ENCODE peak calls at places on chromosomes 13 and 19, in seven cellular contexts. M is AG08395, U is MM.1S, K is PC-9, Q is transverse colon, G is kidney epithelial cell, L is EH. N is an unnamed sample.

GRCh38 chr13:30791354-30791921 is 56.1 kb downstream of the ALOX5AP start:
- DNase-seq in M (peak), U (no peak), K (no peak), Q (no peak), G (no peak), L (peak), N (peak)

GRCh38 chr19:2081873-2082810 is 14.0 kb downstream of the MOB3A start:
- DNase-seq in M (no peak), U (no peak), K (no peak), Q (peak), G (no peak), L (no peak), N (no peak)

GRCh38 chr13:73938375-73939070 is 195.7 kb downstream of the KLF12 start:
- DNase-seq in M (peak), U (no peak), K (peak), Q (no peak), G (peak), L (peak), N (peak)

GRCh38 chr13:48908381-48909087 is 67.2 kb upstream of the FNDC3A start:
- DNase-seq in M (peak), U (no peak), K (no peak), Q (no peak), G (no peak), L (peak), N (peak)

GRCh38 chr13:51223284-51224270 is 1.4 kb downstream of the FAM124A start:
- DNase-seq in M (no peak), U (no peak), K (no peak), Q (no peak), G (no peak), L (no peak), N (no peak)

GRCh38 chr13:23510979-23511735 is 59.1 kb upstream of the TNFRSF19 start:
- DNase-seq in M (peak), U (no peak), K (no peak), Q (no peak), G (no peak), L (peak), N (peak)

GRCh38 chr13:22198001-22198400 is 527.1 kb downstream of the FGF9 start:
- DNase-seq in M (no peak), U (no peak), K (no peak), Q (peak), G (no peak), L (no peak), N (no peak)

GRCh38 chr13:28622286-28622685 is 36.6 kb upstream of the POMP start:
- DNase-seq in M (no peak), U (no peak), K (no peak), Q (peak), G (no peak), L (no peak), N (no peak)

GRCh38 chr13:51728275-51728673 is 75.7 kb downstream of the DHRS12 start:
- DNase-seq in M (no peak), U (no peak), K (no peak), Q (no peak), G (no peak), L (no peak), N (no peak)

GRCh38 chr13:77507931-77508776 is 27.4 kb upstream of the SCEL start:
- DNase-seq in M (peak), U (no peak), K (peak), Q (no peak), G (peak), L (peak), N (peak)

GRCh38 chr13:29901714-29902631 is 51.6 kb upstream of the UBL3 start:
- DNase-seq in M (peak), U (peak), K (peak), Q (peak), G (peak), L (peak), N (peak)

GRCh38 chr19:4052114-4052992 is 14.3 kb downstream of the ZBTB7A start:
- DNase-seq in M (peak), U (no peak), K (peak), Q (peak), G (no peak), L (peak), N (peak)

GRCh38 chr13:47933688-47934011 is 67.4 kb downstream of the SUCLA2 start:
- DNase-seq in M (no peak), U (no peak), K (no peak), Q (no peak), G (no peak), L (no peak), N (peak)

GRCh38 chr13:22040810-22041364 is 370.0 kb downstream of the FGF9 start:
- DNase-seq in M (no peak), U (no peak), K (no peak), Q (no peak), G (no peak), L (no peak), N (no peak)

GRCh38 chr13:30796132-30796832 is 60.9 kb downstream of the ALOX5AP start:
- DNase-seq in M (peak), U (no peak), K (peak), Q (no peak), G (peak), L (peak), N (peak)

GRCh38 chr19:17333611-17334413 is 843 bp downstream of the ANO8 start:
- DNase-seq in M (peak), U (peak), K (peak), Q (peak), G (peak), L (peak), N (peak)

GRCh38 chr19:2221918-2222317 is 14.2 kb downstream of the PLEKHJ1 start:
- DNase-seq in M (no peak), U (no peak), K (no peak), Q (no peak), G (no peak), L (no peak), N (no peak)

GRCh38 chr13:39016789-39017188 is 21.1 kb downstream of the PROSER1 start:
- DNase-seq in M (peak), U (peak), K (no peak), Q (peak), G (no peak), L (no peak), N (peak)

GRCh38 chr13:26228080-26228479 is 6.0 kb upstream of the RNF6 start:
- DNase-seq in M (no peak), U (no peak), K (no peak), Q (no peak), G (no peak), L (no peak), N (no peak)

GRCh38 chr13:101111894-101112293 is 304.4 kb downstream of the NALCN start:
- DNase-seq in M (no peak), U (no peak), K (no peak), Q (no peak), G (no peak), L (no peak), N (peak)

GRCh38 chr13:28820099-28821051 is at the start of gene MTUS2:
- DNase-seq in M (no peak), U (no peak), K (no peak), Q (no peak), G (no peak), L (no peak), N (no peak)

GRCh38 chr13:76667551-76667950 is 218.7 kb downstream of the KCTD12 start:
- DNase-seq in M (peak), U (peak), K (no peak), Q (no peak), G (no peak), L (peak), N (peak)

GRCh38 chr19:37905936-37906867 is at the start of gene WDR87:
- DNase-seq in M (no peak), U (peak), K (peak), Q (peak), G (no peak), L (peak), N (no peak)

GRCh38 chr13:65943711-65944110 is 1286.4 kb downstream of the PCDH9 start:
- DNase-seq in M (no peak), U (no peak), K (no peak), Q (no peak), G (no peak), L (peak), N (no peak)

GRCh38 chr19:56504581-56504980 is 3.1 kb upstream of the ZNF471 start:
- DNase-seq in M (no peak), U (no peak), K (no peak), Q (no peak), G (no peak), L (peak), N (peak)

GRCh38 chr13:76635232-76636021 is 250.8 kb downstream of the KCTD12 start:
- DNase-seq in M (no peak), U (no peak), K (no peak), Q (no peak), G (no peak), L (no peak), N (no peak)

GRCh38 chr19:12840091-12841079 is 2.1 kb downstream of the MAST1 start:
- DNase-seq in M (peak), U (peak), K (peak), Q (peak), G (no peak), L (peak), N (peak)

GRCh38 chr13:114129649-114130062 is 2.8 kb downstream of the RASA3 start:
- DNase-seq in M (no peak), U (no peak), K (no peak), Q (no peak), G (no peak), L (no peak), N (no peak)

GRCh38 chr13:114099191-114099590 is 33.2 kb downstream of the RASA3 start:
- DNase-seq in M (peak), U (peak), K (peak), Q (peak), G (peak), L (peak), N (peak)

GRCh38 chr19:4803736-4804695 is 12.5 kb downstream of the FEM1A start:
- DNase-seq in M (peak), U (peak), K (peak), Q (peak), G (no peak), L (peak), N (peak)

GRCh38 chr13:59320021-59320420 is 843.7 kb downstream of the DIAPH3 start:
- DNase-seq in M (no peak), U (no peak), K (no peak), Q (no peak), G (no peak), L (no peak), N (no peak)

GRCh38 chr13:95301947-95302386 is 716 bp upstream of the ABCC4 start:
- DNase-seq in M (peak), U (peak), K (no peak), Q (no peak), G (no peak), L (no peak), N (no peak)

GRCh38 chr13:40794414-40795368 is 5.3 kb downstream of the SLC25A15 start:
- DNase-seq in M (no peak), U (no peak), K (no peak), Q (no peak), G (no peak), L (no peak), N (no peak)

GRCh38 chr13:105471683-105472082 is 1063.8 kb downstream of the EFNB2 start:
- DNase-seq in M (no peak), U (no peak), K (no peak), Q (no peak), G (no peak), L (no peak), N (peak)

GRCh38 chr13:79742923-79743322 is 262.0 kb downstream of the NDFIP2 start:
- DNase-seq in M (no peak), U (no peak), K (no peak), Q (no peak), G (no peak), L (no peak), N (no peak)

GRCh38 chr19:1860133-1860775 is 3.1 kb downstream of the KLF16 start:
- DNase-seq in M (peak), U (no peak), K (peak), Q (peak), G (no peak), L (peak), N (peak)

GRCh38 chr13:40755082-40755755 is 15.8 kb downstream of the MRPS31 start:
- DNase-seq in M (no peak), U (no peak), K (no peak), Q (peak), G (no peak), L (no peak), N (no peak)

GRCh38 chr19:18769989-18770528 is 21.0 kb downstream of the COMP start:
- DNase-seq in M (no peak), U (no peak), K (no peak), Q (no peak), G (no peak), L (no peak), N (no peak)

GRCh38 chr19:32351807-32352630 is 6.6 kb downstream of the ZNF507 start:
- DNase-seq in M (peak), U (no peak), K (no peak), Q (no peak), G (no peak), L (peak), N (peak)

GRCh38 chr19:31937983-31938382 is 407.4 kb upstream of the ZNF507 start:
- DNase-seq in M (no peak), U (no peak), K (no peak), Q (no peak), G (no peak), L (no peak), N (no peak)

N was measured in IMR-90.